ENCODE peak calls at places on chromosomes 5 and 9, in eight cellular contexts. C is AG10803, F is cardiac muscle cell, Q is colonic mucosa, D is foreskin fibroblast, P is osteocyte, V is AG04450, Y is fibroblast of lung. B is an unnamed sample.

GRCh38 chr5:79736528-79737514 is 47.2 kb downstream of the CMYA5 start:
- DNase-seq in V (no peak), D (no peak), C (no peak), Q (no peak), F (no peak), Y (no peak), P (no peak), B (no peak)

GRCh38 chr5:157109744-157110143 is 900 bp upstream of the HAVCR2 start:
- DNase-seq in C (no peak), V (no peak), F (no peak), D (no peak), P (no peak), Q (no peak), Y (no peak), B (no peak)

GRCh38 chr5:62340392-62340791 is 34.4 kb downstream of the KIF2A start:
- DNase-seq in Y (no peak), F (peak), C (peak), Q (no peak), P (no peak), V (no peak), D (peak), B (no peak)

GRCh38 chr9:70696694-70697335 is 282.4 kb upstream of the KLF9 start:
- DNase-seq in C (no peak), Q (no peak), F (no peak), V (no peak), P (no peak), D (no peak), Y (no peak), B (no peak)

GRCh38 chr9:127838375-127839078 is 15.9 kb downstream of the ENG start:
- DNase-seq in D (peak), Q (peak), C (peak), Y (peak), P (peak), V (peak), F (peak), B (peak)

GRCh38 chr5:170917113-170917512 is 55.3 kb downstream of the RANBP17 start:
- DNase-seq in D (peak), P (no peak), V (no peak), Q (no peak), C (peak), F (peak), Y (no peak), B (no peak)

GRCh38 chr9:90300901-90301688 is 341.5 kb downstream of the DIRAS2 start:
- DNase-seq in C (peak), F (peak), V (peak), Y (peak), D (peak), Q (peak), P (peak), B (no peak)

GRCh38 chr9:133948138-133948537 is 44.0 kb downstream of the VAV2 start:
- DNase-seq in P (no peak), C (no peak), V (no peak), D (no peak), Q (no peak), Y (peak), F (no peak), B (no peak)

GRCh38 chr9:78213696-78214095 is 22.2 kb upstream of the CEP78 start:
- DNase-seq in V (no peak), Y (peak), Q (no peak), F (peak), P (no peak), D (peak), C (peak), B (no peak)

GRCh38 chr9:106708147-106708838 is 154.7 kb upstream of the ZNF462 start:
- DNase-seq in V (no peak), P (no peak), C (no peak), Q (no peak), Y (peak), D (no peak), F (no peak), B (no peak)

GRCh38 chr9:91253488-91253887 is 108.2 kb downstream of the AUH start:
- DNase-seq in P (no peak), Q (no peak), C (no peak), D (no peak), V (no peak), F (no peak), Y (no peak), B (no peak)

GRCh38 chr9:84697494-84698114 is 28.1 kb downstream of the NTRK2 start:
- DNase-seq in D (peak), C (peak), F (peak), P (peak), V (no peak), Q (peak), Y (peak), B (peak)

GRCh38 chr5:92102313-92102712 is 719.2 kb upstream of the ARRDC3 start:
- DNase-seq in Q (no peak), V (no peak), F (no peak), P (no peak), D (no peak), Y (no peak), C (no peak), B (no peak)

GRCh38 chr5:96459313-96460109 is 26.5 kb upstream of the PCSK1 start:
- DNase-seq in Q (no peak), D (peak), F (no peak), C (peak), P (no peak), V (no peak), Y (no peak), B (no peak)

GRCh38 chr9:35733109-35733541 is 659 bp downstream of the CREB3 start:
- DNase-seq in P (no peak), Q (peak), C (peak), D (peak), V (no peak), F (peak), Y (peak), B (no peak)

GRCh38 chr5:38709678-38710306 is 136.0 kb upstream of the OSMR start:
- DNase-seq in Y (no peak), D (peak), Q (no peak), P (no peak), C (no peak), F (peak), V (no peak), B (no peak)

GRCh38 chr9:112831281-112831851 is 59.3 kb downstream of the SLC46A2 start:
- DNase-seq in D (peak), Y (no peak), P (no peak), Q (peak), C (peak), F (peak), V (no peak), B (no peak)

GRCh38 chr9:77708416-77708815 is 60.3 kb upstream of the GNA14 start:
- DNase-seq in Y (peak), C (peak), V (peak), F (peak), D (peak), P (no peak), Q (no peak), B (no peak)

GRCh38 chr5:98510111-98510510 is 263.4 kb upstream of the RGMB start:
- DNase-seq in P (no peak), Y (peak), V (no peak), D (peak), C (peak), F (peak), Q (peak), B (peak)

GRCh38 chr5:24916863-24917262 is 272.1 kb upstream of the CDH10 start:
- DNase-seq in F (no peak), V (no peak), D (no peak), P (no peak), Q (no peak), C (no peak), Y (no peak), B (no peak)

GRCh38 chr9:69496803-69497450 is 171.9 kb downstream of the ENTREP1 start:
- DNase-seq in Q (no peak), D (no peak), V (no peak), C (no peak), F (no peak), P (no peak), Y (no peak), B (no peak)

GRCh38 chr5:136222575-136223235 is 29.7 kb upstream of the SMIM32 start:
- DNase-seq in V (no peak), P (no peak), Y (no peak), Q (no peak), F (no peak), C (no peak), D (no peak), B (no peak)

GRCh38 chr5:61344187-61344944 is 12.3 kb downstream of the ZSWIM6 start:
- DNase-seq in D (no peak), Y (no peak), Q (no peak), V (no peak), F (peak), C (no peak), P (no peak), B (no peak)

GRCh38 chr5:142012186-142012785 is 541 bp downstream of the GNPDA1 start:
- DNase-seq in D (peak), Y (no peak), P (no peak), Q (peak), V (no peak), F (peak), C (peak), B (peak)

GRCh38 chr5:45642370-45642769 is 53.8 kb downstream of the HCN1 start:
- DNase-seq in P (no peak), Y (no peak), Q (no peak), C (no peak), F (no peak), V (no peak), D (no peak), B (no peak)

GRCh38 chr5:110896901-110897300 is 158.1 kb downstream of the SLC25A46 start:
- DNase-seq in C (no peak), P (no peak), D (peak), F (peak), Q (no peak), Y (peak), V (peak), B (no peak)

GRCh38 chr9:132042324-132042723 is 37.3 kb downstream of the MED27 start:
- DNase-seq in V (peak), Q (no peak), P (no peak), D (peak), Y (peak), C (peak), F (peak), B (no peak)

GRCh38 chr5:52502591-52502990 is 285.1 kb upstream of the ITGA1 start:
- DNase-seq in C (no peak), Q (no peak), P (no peak), F (no peak), D (no peak), V (no peak), Y (no peak), B (no peak)

GRCh38 chr5:91174418-91174817 is 208.7 kb downstream of the ARRDC3 start:
- DNase-seq in Y (no peak), D (no peak), C (peak), P (no peak), Q (no peak), F (no peak), V (no peak), B (no peak)

GRCh38 chr5:143588933-143589662 is 185.6 kb upstream of the NR3C1 start:
- DNase-seq in Q (no peak), V (no peak), C (no peak), D (no peak), P (no peak), F (no peak), Y (no peak), B (no peak)

GRCh38 chr9:32430720-32431119 is 46.3 kb downstream of the ACO1 start:
- DNase-seq in P (no peak), V (no peak), Y (peak), D (peak), C (peak), Q (no peak), F (peak), B (no peak)

GRCh38 chr5:119631660-119632059 is 2.3 kb downstream of the FAM170A start:
- DNase-seq in V (no peak), F (no peak), Q (no peak), P (no peak), Y (no peak), D (no peak), C (no peak), B (no peak)

GRCh38 chr5:39164016-39164415 is 55.3 kb downstream of the FYB1 start:
- DNase-seq in P (no peak), C (no peak), Q (no peak), Y (no peak), D (no peak), F (no peak), V (no peak), B (no peak)

GRCh38 chr5:82855893-82856292 is 221.3 kb downstream of the TMEM167A start:
- DNase-seq in Y (peak), D (no peak), V (no peak), F (peak), C (no peak), Q (no peak), P (no peak), B (no peak)

GRCh38 chr5:120062515-120062917 is 401.6 kb upstream of the PRR16 start:
- DNase-seq in V (no peak), C (peak), Y (peak), P (no peak), D (peak), Q (no peak), F (peak), B (no peak)

GRCh38 chr9:82488319-82488701 is 499.7 kb downstream of the SPATA31D1 start:
- DNase-seq in Q (no peak), C (no peak), V (peak), F (no peak), Y (no peak), P (no peak), D (no peak), B (no peak)

GRCh38 chr9:106420511-106420944 is 442.4 kb upstream of the ZNF462 start:
- DNase-seq in V (no peak), C (peak), P (no peak), F (peak), Y (peak), D (peak), Q (no peak), B (no peak)

GRCh38 chr5:124655211-124655880 is 91.1 kb downstream of the ZNF608 start:
- DNase-seq in Y (peak), D (peak), V (no peak), F (peak), P (no peak), Q (no peak), C (peak), B (no peak)

GRCh38 chr9:68552700-68553099 is 12.0 kb upstream of the TMEM252 start:
- DNase-seq in F (peak), P (no peak), Q (no peak), C (peak), V (peak), Y (peak), D (peak), B (no peak)

GRCh38 chr5:173010547-173011464 is 27.2 kb downstream of the ATP6V0E1 start:
- DNase-seq in V (no peak), Y (peak), F (peak), Q (peak), C (no peak), D (no peak), P (no peak), B (peak)

DNA sequence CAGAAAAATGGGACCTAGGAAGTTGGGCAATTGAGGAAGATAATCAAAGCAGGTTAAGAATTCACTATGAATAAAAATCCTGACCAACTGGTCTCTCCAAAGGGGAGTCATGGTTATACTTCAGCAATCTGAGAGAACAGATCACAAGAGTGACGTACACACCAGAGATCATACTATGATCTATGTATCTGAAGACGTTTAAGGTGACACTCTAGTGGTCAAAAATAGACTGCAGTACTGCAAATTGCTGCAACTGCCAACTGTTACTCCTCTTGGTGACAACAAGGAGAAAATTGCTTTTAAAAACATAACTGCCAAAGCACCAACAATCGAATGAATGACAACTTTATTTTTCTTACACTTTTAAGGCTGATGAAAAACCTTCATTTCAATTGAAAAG is 4.9 kb downstream of the AK6 start:
- DNase-seq in P (no peak), Y (no peak), D (peak), F (peak), Q (no peak), C (peak), V (no peak), B (no peak)
- TF ChIP-seq CTCF in P (peak), Y (peak), D (peak), F (peak), Q (no peak), C (peak), V (peak), B (peak)

GRCh38 chr5:132754111-132754510 is 6.9 kb downstream of the CCNI2 start:
- DNase-seq in D (no peak), Y (no peak), F (no peak), V (no peak), Q (no peak), P (no peak), C (no peak), B (no peak)

GRCh38 chr5:132752581-132753125 is 5.4 kb downstream of the CCNI2 start:
- DNase-seq in Y (no peak), D (no peak), Q (no peak), V (no peak), C (no peak), P (peak), F (no peak), B (no peak)

GRCh38 chr5:132751971-132752580 is 4.8 kb downstream of the CCNI2 start:
- DNase-seq in Q (no peak), D (no peak), Y (no peak), V (no peak), C (no peak), F (no peak), P (peak), B (no peak)

GRCh38 chr5:132754947-132755346 is 7.7 kb downstream of the CCNI2 start:
- DNase-seq in V (peak), F (peak), C (peak), Q (no peak), D (peak), P (peak), Y (no peak), B (no peak)

GRCh38 chr5:132753135-132753987 is 6.1 kb downstream of the CCNI2 start:
- DNase-seq in Q (no peak), F (no peak), V (no peak), C (no peak), Y (no peak), D (peak), P (peak), B (no peak)
- TF ChIP-seq CTCF in Q (no peak), F (no peak), V (peak), C (peak), Y (peak), D (no peak), P (no peak), B (no peak)

GRCh38 chr9:116765009-116765408 is 77.9 kb downstream of the TRIM32 start:
- DNase-seq in Q (no peak), V (no peak), P (no peak), Y (no peak), F (no peak), C (no peak), D (no peak), B (no peak)
- TF ChIP-seq CTCF in Q (no peak), V (no peak), P (no peak), Y (no peak), F (no peak), C (no peak), D (no peak), B (no peak)

GRCh38 chr5:145697251-145698016 is 137.7 kb downstream of the PRELID2 start:
- DNase-seq in V (peak), P (no peak), D (peak), Y (peak), Q (peak), F (peak), C (peak), B (no peak)
- TF ChIP-seq CTCF in V (peak), P (peak), D (peak), Y (peak), Q (peak), F (peak), C (peak), B (peak)

GRCh38 chr9:71721786-71722295 is 46.5 kb downstream of the CEMIP2 start:
- DNase-seq in Q (no peak), C (peak), Y (peak), D (no peak), P (no peak), V (no peak), F (no peak), B (no peak)
- TF ChIP-seq CTCF in Q (no peak), C (no peak), Y (no peak), D (no peak), P (no peak), V (no peak), F (no peak), B (no peak)

DNA sequence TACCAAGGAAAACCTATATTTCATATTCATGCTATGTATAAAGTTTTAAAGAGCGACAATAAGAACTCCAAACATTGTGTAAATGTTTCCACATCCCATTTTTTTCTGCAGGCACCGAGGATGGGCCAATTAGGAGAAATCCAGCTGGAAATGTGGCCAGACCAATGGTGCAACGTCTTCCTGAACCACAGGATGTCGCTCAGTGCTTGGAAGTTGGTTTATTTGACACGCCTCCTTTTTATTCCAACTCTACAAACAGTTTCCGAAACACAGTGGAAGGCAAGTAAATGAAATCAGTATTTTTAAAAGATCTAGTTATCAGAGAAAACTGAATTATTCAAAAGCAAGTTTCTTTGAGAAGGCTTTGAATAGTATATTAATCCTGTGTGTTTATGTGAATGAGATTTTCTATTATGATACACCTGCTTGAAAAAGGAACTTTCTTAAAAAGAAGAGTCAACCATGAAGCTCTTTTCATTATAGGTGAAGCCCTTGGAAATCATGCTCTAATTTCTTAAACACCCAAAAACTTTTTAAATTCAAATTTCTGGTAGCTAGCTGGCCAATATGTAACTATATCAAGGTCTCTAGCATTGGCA is 9.1 kb downstream of the TYRP1 start:
- DNase-seq in Q (peak), D (peak), P (no peak), V (no peak), F (peak), C (peak), Y (peak), B (peak)
- TF ChIP-seq CTCF in Q (peak), D (peak), P (peak), V (peak), F (peak), C (peak), Y (peak), B (peak)